ENCODE peak calls at places on chromosome 14, in five cellular contexts. C, A, K, Q and Z are unnamed samples.

GRCh38 chr14:66322564-66322963 is 163.6 kb upstream of the CCDC196 start:
- DNase-seq in A (no peak), C (no peak), K (no peak), Q (no peak), Z (no peak)

GRCh38 chr14:20799955-20800544 is 2.6 kb downstream of the RNASE1 start:
- DNase-seq in Q (no peak), C (no peak), K (no peak), A (no peak), Z (no peak)

GRCh38 chr14:96077983-96078686 is 39.0 kb downstream of the C14orf132 start:
- DNase-seq in A (no peak), C (no peak), K (peak), Q (no peak), Z (no peak)

GRCh38 chr14:94056579-94057308 is 24.3 kb downstream of the DDX24 start:
- DNase-seq in C (no peak), Q (no peak), K (no peak), A (peak), Z (no peak)

GRCh38 chr14:62710811-62711210 is 334.4 kb downstream of the KCNH5 start:
- DNase-seq in A (no peak), K (no peak), Q (no peak), C (no peak), Z (no peak)

GRCh38 chr14:31387091-31387490 is 33.3 kb downstream of the HEATR5A start:
- DNase-seq in A (no peak), C (no peak), K (no peak), Q (no peak), Z (no peak)

GRCh38 chr14:99318091-99318958 is 46.3 kb upstream of the BCL11B start:
- DNase-seq in A (no peak), Q (no peak), K (no peak), C (no peak), Z (no peak)

GRCh38 chr14:52829527-52829926 is 38.1 kb upstream of the GNPNAT1 start:
- DNase-seq in A (no peak), Q (no peak), K (no peak), C (no peak), Z (no peak)

GRCh38 chr14:74035556-74035955 is 16.4 kb downstream of the BBOF1 start:
- DNase-seq in C (no peak), K (no peak), A (no peak), Q (no peak), Z (no peak)

GRCh38 chr14:75147423-75148071 is 20.7 kb upstream of the NEK9 start:
- DNase-seq in Q (peak), A (no peak), K (no peak), C (peak), Z (no peak)

GRCh38 chr14:44412858-44413569 is 94.1 kb downstream of the FSCB start:
- DNase-seq in A (no peak), Q (no peak), C (no peak), K (no peak), Z (no peak)

GRCh38 chr14:79483472-79483871 is 727.8 kb downstream of the DIO2 start:
- DNase-seq in Q (peak), A (no peak), C (no peak), K (peak), Z (no peak)

GRCh38 chr14:54252072-54252730 is 144.6 kb upstream of the CDKN3 start:
- DNase-seq in Q (peak), K (no peak), C (peak), A (no peak), Z (no peak)

GRCh38 chr14:79543966-79544365 is 667.3 kb downstream of the DIO2 start:
- DNase-seq in Q (no peak), K (peak), C (no peak), A (no peak), Z (no peak)

GRCh38 chr14:105052110-105052458 is 13.1 kb downstream of the GPR132 start:
- DNase-seq in C (no peak), Q (no peak), K (no peak), A (no peak), Z (no peak)

GRCh38 chr14:105881021-105881930 is 354.9 kb downstream of the TMEM121 start:
- DNase-seq in C (no peak), K (no peak), A (no peak), Q (no peak), Z (no peak)

GRCh38 chr14:90568405-90568804 is 171.6 kb downstream of the CALM1 start:
- DNase-seq in A (no peak), Q (no peak), C (no peak), K (no peak), Z (no peak)

GRCh38 chr14:32224731-32225377 is 21.8 kb upstream of the RNU6-8 start:
- DNase-seq in Q (peak), A (no peak), C (peak), K (peak), Z (no peak)

GRCh38 chr14:63212776-63213500 is 8.7 kb downstream of the RHOJ start:
- DNase-seq in A (no peak), K (no peak), C (no peak), Q (no peak), Z (no peak)

GRCh38 chr14:103149351-103149750 is 26.1 kb downstream of the TNFAIP2 start:
- DNase-seq in C (no peak), Q (no peak), A (no peak), K (no peak), Z (no peak)